ENCODE peak calls at places on chromosomes 2 and 18, in seven cellular contexts. W is HCT116, V is HepG2, R is GM12878, N is K562, Z is SK-N-SH, J is H1. O is an unnamed sample.

GRCh38 chr2:72104821-72105588 is 42.7 kb downstream of the CYP26B1 start:
- DNase-seq in W (no peak), V (peak), R (no peak), N (no peak), Z (no peak), J (no peak), O (no peak)

GRCh38 chr2:128301501-128301966 is 17.1 kb downstream of the HS6ST1 start:
- DNase-seq in W (no peak), V (no peak), R (no peak), N (no peak), Z (no peak), J (no peak), O (no peak)

GRCh38 chr18:2826581-2826980 is 20.2 kb upstream of the EMILIN2 start:
- DNase-seq in W (no peak), V (no peak), R (no peak), N (peak), Z (no peak), J (no peak), O (no peak)

GRCh38 chr2:128435576-128436497 is 117.2 kb upstream of the HS6ST1 start:
- DNase-seq in W (no peak), V (no peak), R (no peak), N (no peak), Z (no peak), J (no peak), O (no peak)

GRCh38 chr2:159922563-159922962 is 124.6 kb upstream of the CD302 start:
- DNase-seq in W (no peak), V (no peak), R (no peak), N (no peak), Z (no peak), J (no peak), O (no peak)

GRCh38 chr2:102618452-102619413 is 620 bp upstream of the SLC9A2 start:
- DNase-seq in W (peak), V (no peak), R (no peak), N (peak), Z (no peak), J (no peak), O (no peak)

GRCh38 chr2:236747426-236747825 is 177.8 kb downstream of the ACKR3 start:
- DNase-seq in W (no peak), V (no peak), R (no peak), N (no peak), Z (no peak), J (no peak), O (no peak)

GRCh38 chr2:119958642-119959268 is 54.1 kb upstream of the EPB41L5 start:
- DNase-seq in W (no peak), V (no peak), R (no peak), N (no peak), Z (no peak), J (no peak), O (no peak)

GRCh38 chr18:37668971-37669747 is 103.6 kb upstream of the CELF4 start:
- DNase-seq in W (no peak), V (no peak), R (no peak), N (no peak), Z (peak), J (no peak), O (no peak)

GRCh38 chr2:2254206-2254605 is 76.9 kb downstream of the MYT1L start:
- DNase-seq in W (no peak), V (no peak), R (no peak), N (no peak), Z (no peak), J (no peak), O (no peak)

GRCh38 chr2:160505236-160505635 is 11.6 kb upstream of the RBMS1 start:
- DNase-seq in W (no peak), V (no peak), R (no peak), N (no peak), Z (no peak), J (no peak), O (no peak)

GRCh38 chr18:47613929-47614328 is 316.5 kb downstream of the SMAD2 start:
- DNase-seq in W (no peak), V (no peak), R (no peak), N (no peak), Z (no peak), J (no peak), O (no peak)

GRCh38 chr2:189276277-189276676 is 96.7 kb upstream of the COL5A2 start:
- DNase-seq in W (no peak), V (no peak), R (no peak), N (no peak), Z (no peak), J (no peak), O (peak)

GRCh38 chr2:133959066-133959465 is 294.8 kb upstream of the MGAT5 start:
- DNase-seq in W (no peak), V (no peak), R (no peak), N (no peak), Z (no peak), J (no peak), O (no peak)

GRCh38 chr2:11698009-11698922 is 28.3 kb upstream of the NTSR2 start:
- DNase-seq in W (no peak), V (peak), R (no peak), N (no peak), Z (no peak), J (no peak), O (no peak)

GRCh38 chr2:54635554-54636152 is 87.8 kb upstream of the EML6 start:
- DNase-seq in W (no peak), V (no peak), R (no peak), N (no peak), Z (no peak), J (no peak), O (no peak)

GRCh38 chr2:178385595-178386148 is 65.3 kb downstream of the PRKRA start:
- DNase-seq in W (no peak), V (no peak), R (no peak), N (peak), Z (no peak), J (no peak), O (no peak)

GRCh38 chr2:25228848-25229674 is 60.7 kb upstream of the POMC start:
- DNase-seq in W (peak), V (peak), R (no peak), N (peak), Z (peak), J (peak), O (peak)

GRCh38 chr2:219104107-219105050 is 43.7 kb upstream of the IHH start:
- DNase-seq in W (peak), V (peak), R (no peak), N (peak), Z (peak), J (peak), O (no peak)

GRCh38 chr2:196479350-196479749 is 160.2 kb upstream of the CCDC150 start:
- DNase-seq in W (no peak), V (no peak), R (no peak), N (no peak), Z (no peak), J (no peak), O (no peak)

GRCh38 chr2:105498281-105498846 is 99.5 kb upstream of the FHL2 start:
- DNase-seq in W (no peak), V (no peak), R (no peak), N (no peak), Z (no peak), J (no peak), O (no peak)

GRCh38 chr2:120710256-120710655 is 25.4 kb upstream of the GLI2 start:
- DNase-seq in W (no peak), V (no peak), R (no peak), N (no peak), Z (no peak), J (no peak), O (no peak)

GRCh38 chr2:64770137-64770780 is 116.5 kb upstream of the SERTAD2 start:
- DNase-seq in W (no peak), V (no peak), R (no peak), N (peak), Z (no peak), J (no peak), O (no peak)

GRCh38 chr18:12911025-12911927 is 27.2 kb upstream of the PTPN2 start:
- DNase-seq in W (no peak), V (no peak), R (no peak), N (no peak), Z (no peak), J (no peak), O (no peak)

GRCh38 chr2:215594766-215595165 is 158.9 kb upstream of the FN1 start:
- DNase-seq in W (no peak), V (no peak), R (no peak), N (no peak), Z (no peak), J (no peak), O (no peak)
- TF ChIP-seq SIN3A in W (no peak), V (no peak), R (no peak), N (no peak), Z (no peak), J (no peak), O (no peak)

GRCh38 chr2:148926291-148926961 is 51.4 kb downstream of the KIF5C start:
- DNase-seq in W (peak), V (peak), R (peak), N (peak), Z (peak), J (peak), O (peak)

GRCh38 chr2:148930046-148930775 is 55.2 kb downstream of the KIF5C start:
- DNase-seq in W (no peak), V (no peak), R (no peak), N (no peak), Z (no peak), J (no peak), O (no peak)

GRCh38 chr2:148927010-148927409 is 52.0 kb downstream of the KIF5C start:
- DNase-seq in W (peak), V (no peak), R (no peak), N (peak), Z (no peak), J (no peak), O (no peak)

GRCh38 chr2:148932536-148932935 is 57.5 kb downstream of the KIF5C start:
- DNase-seq in W (no peak), V (no peak), R (no peak), N (no peak), Z (no peak), J (no peak), O (no peak)

DNA sequence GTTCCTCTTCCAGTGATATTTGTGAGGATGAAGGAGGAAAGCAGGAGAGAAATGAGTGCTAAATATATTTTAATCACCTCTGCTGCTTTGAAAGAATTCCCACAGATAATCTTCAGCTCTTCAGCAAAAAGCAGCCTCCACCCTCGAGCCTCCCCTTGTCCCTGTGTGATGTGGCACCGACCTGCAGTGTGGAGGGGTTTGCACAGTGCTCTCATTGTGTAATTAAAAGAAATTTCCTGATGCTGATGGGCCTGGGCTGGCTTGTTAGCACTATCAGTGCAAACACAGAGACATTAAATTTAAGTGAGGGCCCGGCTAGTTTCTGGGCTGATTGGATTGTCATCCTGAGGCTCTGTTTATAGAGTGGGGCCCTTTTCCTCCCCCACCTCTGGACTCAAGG is 53.4 kb downstream of the KIF5C start:
- DNase-seq in W (no peak), V (no peak), R (no peak), N (no peak), Z (no peak), J (no peak), O (no peak)
- TF ChIP-seq SIN3A in W (no peak), V (no peak), R (no peak), N (no peak), Z (no peak), J (no peak), O (no peak)

GRCh38 chr2:16429431-16429830 is 236.2 kb downstream of the CYRIA start:
- DNase-seq in W (no peak), V (peak), R (no peak), N (no peak), Z (no peak), J (no peak), O (no peak)

GRCh38 chr2:16420421-16420820 is 245.2 kb downstream of the CYRIA start:
- DNase-seq in W (no peak), V (no peak), R (no peak), N (no peak), Z (no peak), J (no peak), O (no peak)

GRCh38 chr2:16429002-16429401 is 236.6 kb downstream of the CYRIA start:
- DNase-seq in W (no peak), V (no peak), R (no peak), N (no peak), Z (no peak), J (no peak), O (no peak)

DNA sequence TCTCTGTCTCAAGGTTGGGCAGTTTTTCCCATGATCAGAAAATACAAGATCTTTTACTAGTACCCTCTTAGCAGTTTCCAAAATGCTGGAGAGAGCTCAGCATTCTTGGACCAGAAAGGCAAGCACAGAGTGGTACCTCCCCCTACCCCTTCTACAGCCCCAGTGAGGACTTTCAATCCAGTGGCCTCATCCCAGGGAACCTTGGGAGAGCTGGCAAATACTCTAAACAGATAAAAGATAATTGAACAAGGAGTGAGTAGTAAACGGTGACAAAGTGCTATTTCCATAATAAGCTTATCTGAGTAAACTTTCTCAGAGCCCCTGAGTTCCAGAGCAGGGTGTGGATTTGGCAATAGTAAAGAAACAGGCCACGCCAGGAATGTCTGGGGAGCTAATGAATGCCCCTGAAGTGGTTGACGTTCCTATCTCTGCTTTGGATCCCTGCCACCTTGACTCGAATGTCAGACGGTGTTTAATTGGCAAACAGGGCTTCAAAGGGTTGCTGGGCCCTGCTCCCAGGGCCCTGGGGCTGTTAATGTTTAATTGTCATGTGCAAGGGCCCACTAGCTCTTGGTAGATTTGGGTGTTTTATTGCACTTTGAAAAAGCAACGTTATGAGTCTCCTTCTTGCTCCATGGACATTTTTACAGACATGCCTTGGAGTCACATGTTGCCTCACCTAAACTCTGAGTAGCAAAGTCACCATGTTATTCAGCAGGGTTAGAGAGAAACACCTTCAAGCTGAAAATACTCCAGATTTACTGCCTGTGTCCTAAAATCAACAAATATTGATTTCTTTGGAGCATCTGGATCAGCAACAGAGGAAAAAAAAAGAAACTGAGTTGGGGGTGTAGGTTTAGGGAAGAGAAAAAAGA is 239.9 kb downstream of the CYRIA start:
- DNase-seq in W (no peak), V (peak), R (no peak), N (no peak), Z (peak), J (no peak), O (no peak)
- TF ChIP-seq SIN3A in W (no peak), V (no peak), R (no peak), N (no peak), Z (no peak), J (no peak), O (no peak)

DNA sequence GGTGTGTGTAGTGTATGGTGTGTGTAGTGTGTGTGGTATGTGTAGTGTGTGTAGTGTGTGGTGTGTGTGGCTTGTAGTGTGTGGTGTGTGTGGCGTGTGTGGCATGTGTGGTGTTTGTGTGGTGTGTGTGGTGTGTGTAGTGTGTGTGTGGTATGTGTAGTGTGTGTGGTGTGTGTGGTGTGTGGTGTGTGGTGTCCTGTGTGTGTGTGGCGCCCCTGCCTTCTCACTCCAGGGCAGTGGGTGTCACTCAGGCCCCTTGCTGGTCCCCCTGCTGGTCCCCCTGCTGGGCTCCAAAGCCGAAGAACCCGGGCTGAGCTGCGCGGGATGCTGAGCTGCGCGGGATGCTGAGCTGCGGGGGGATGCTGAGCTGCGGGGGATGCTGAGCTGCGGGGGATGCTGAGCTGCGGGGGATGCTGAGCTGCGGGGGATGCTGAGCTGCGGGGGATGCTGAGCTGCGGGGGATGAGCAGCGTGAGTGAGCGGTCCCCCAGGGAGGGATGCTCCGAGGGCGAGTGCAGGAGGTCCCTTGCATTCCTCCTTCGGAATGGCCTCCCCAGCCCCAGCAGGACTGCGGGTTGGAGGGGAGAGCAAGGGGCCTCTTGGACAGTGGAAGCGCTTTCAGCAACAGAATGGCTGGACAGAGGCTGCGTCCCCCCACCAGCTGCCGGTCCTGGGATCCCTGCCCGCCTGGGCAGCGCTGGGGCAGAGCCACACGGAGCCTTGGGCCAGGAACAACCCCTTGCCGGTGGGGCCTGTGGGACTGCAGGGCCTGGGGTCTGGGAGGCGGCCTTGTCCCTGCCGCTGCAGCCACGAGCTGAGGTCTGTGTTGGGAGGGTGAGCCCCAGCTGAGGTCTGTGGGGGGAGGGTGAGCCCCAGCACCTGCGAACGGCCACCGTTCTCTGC is 3.3 kb upstream of the RTP5 start:
- DNase-seq in W (no peak), V (no peak), R (no peak), N (no peak), Z (peak), J (no peak), O (no peak)
- TF ChIP-seq SIN3A in W (no peak), V (no peak), R (no peak), N (no peak), Z (no peak), J (peak), O (no peak)